ENCODE peak calls at places on chromosomes 13 and 19, in four cellular contexts. One of them, this sample, is unnamed.

GRCh38 chr13:88656751-88657150 is 985.6 kb downstream of the SLITRK5 start:
- DNase-seq in kidney tubule cell: no peak
- DNase-seq in stimulated activated naive B cell treated with anti-CD40 and anti-IgM and Interleukin-4, amounts not matched to agents 10 μg/mL and 1 μg/mL and 100 μg/mL, for 72 hours: no peak
- DNase-seq in stimulated activated CD8-positive, alpha-beta memory T cell treated with anti-CD3 and anti-CD28 coated beads, Interleukin-4, amount 100 ng/mL, for 1 hour: no peak
- DNase-seq in this sample: peak; percentile 63

GRCh38 chr19:38939957-38940356 is 9.2 kb downstream of the MRPS12 start:
- DNase-seq in stimulated activated CD8-positive, alpha-beta memory T cell treated with anti-CD3 and anti-CD28 coated beads, Interleukin-4, amount 100 ng/mL, for 1 hour: no peak
- DNase-seq in stimulated activated naive B cell treated with anti-CD40 and anti-IgM and Interleukin-4, amounts not matched to agents 10 μg/mL and 1 μg/mL and 100 μg/mL, for 72 hours: no peak
- DNase-seq in kidney tubule cell: no peak
- DNase-seq in this sample: no peak

GRCh38 chr19:32223595-32224370 is 121.6 kb upstream of the ZNF507 start:
- DNase-seq in kidney tubule cell: no peak
- DNase-seq in stimulated activated CD8-positive, alpha-beta memory T cell treated with anti-CD3 and anti-CD28 coated beads, Interleukin-4, amount 100 ng/mL, for 1 hour: no peak
- DNase-seq in stimulated activated naive B cell treated with anti-CD40 and anti-IgM and Interleukin-4, amounts not matched to agents 10 μg/mL and 1 μg/mL and 100 μg/mL, for 72 hours: no peak
- DNase-seq in this sample: no peak

GRCh38 chr19:51688665-51689571 is 4.2 kb upstream of the SPACA6 start:
- DNase-seq in kidney tubule cell: peak; percentile 95
- DNase-seq in stimulated activated CD8-positive, alpha-beta memory T cell treated with anti-CD3 and anti-CD28 coated beads, Interleukin-4, amount 100 ng/mL, for 1 hour: no peak
- DNase-seq in stimulated activated naive B cell treated with anti-CD40 and anti-IgM and Interleukin-4, amounts not matched to agents 10 μg/mL and 1 μg/mL and 100 μg/mL, for 72 hours: no peak
- DNase-seq in this sample: peak; percentile 97

GRCh38 chr13:32025730-32026129 is 5.8 kb upstream of the FRY start:
- DNase-seq in stimulated activated CD8-positive, alpha-beta memory T cell treated with anti-CD3 and anti-CD28 coated beads, Interleukin-4, amount 100 ng/mL, for 1 hour: no peak
- DNase-seq in stimulated activated naive B cell treated with anti-CD40 and anti-IgM and Interleukin-4, amounts not matched to agents 10 μg/mL and 1 μg/mL and 100 μg/mL, for 72 hours: no peak
- DNase-seq in kidney tubule cell: no peak
- DNase-seq in this sample: peak; percentile 95

GRCh38 chr13:24050292-24050711 is 110.2 kb upstream of the SPATA13 start:
- DNase-seq in stimulated activated CD8-positive, alpha-beta memory T cell treated with anti-CD3 and anti-CD28 coated beads, Interleukin-4, amount 100 ng/mL, for 1 hour: no peak
- DNase-seq in stimulated activated naive B cell treated with anti-CD40 and anti-IgM and Interleukin-4, amounts not matched to agents 10 μg/mL and 1 μg/mL and 100 μg/mL, for 72 hours: no peak
- DNase-seq in kidney tubule cell: peak; percentile 57
- DNase-seq in this sample: no peak

GRCh38 chr13:41693434-41693833 is 236.1 kb downstream of the RGCC start:
- DNase-seq in stimulated activated CD8-positive, alpha-beta memory T cell treated with anti-CD3 and anti-CD28 coated beads, Interleukin-4, amount 100 ng/mL, for 1 hour: no peak
- DNase-seq in stimulated activated naive B cell treated with anti-CD40 and anti-IgM and Interleukin-4, amounts not matched to agents 10 μg/mL and 1 μg/mL and 100 μg/mL, for 72 hours: no peak
- DNase-seq in kidney tubule cell: no peak
- DNase-seq in this sample: peak; percentile 21

GRCh38 chr13:24148414-24149305 is 11.9 kb upstream of the SPATA13 start:
- DNase-seq in kidney tubule cell: peak; percentile 99
- DNase-seq in stimulated activated CD8-positive, alpha-beta memory T cell treated with anti-CD3 and anti-CD28 coated beads, Interleukin-4, amount 100 ng/mL, for 1 hour: no peak
- DNase-seq in stimulated activated naive B cell treated with anti-CD40 and anti-IgM and Interleukin-4, amounts not matched to agents 10 μg/mL and 1 μg/mL and 100 μg/mL, for 72 hours: no peak
- DNase-seq in this sample: no peak

GRCh38 chr13:50082426-50083283 is 67.4 kb downstream of the KCNRG start:
- DNase-seq in stimulated activated naive B cell treated with anti-CD40 and anti-IgM and Interleukin-4, amounts not matched to agents 10 μg/mL and 1 μg/mL and 100 μg/mL, for 72 hours: peak; percentile 68
- DNase-seq in kidney tubule cell: peak; percentile 95
- DNase-seq in stimulated activated CD8-positive, alpha-beta memory T cell treated with anti-CD3 and anti-CD28 coated beads, Interleukin-4, amount 100 ng/mL, for 1 hour: peak; percentile 53
- DNase-seq in this sample: peak; percentile 94

GRCh38 chr13:44649118-44649455 is 73.0 kb upstream of the TSC22D1 start:
- DNase-seq in stimulated activated naive B cell treated with anti-CD40 and anti-IgM and Interleukin-4, amounts not matched to agents 10 μg/mL and 1 μg/mL and 100 μg/mL, for 72 hours: no peak
- DNase-seq in kidney tubule cell: no peak
- DNase-seq in stimulated activated CD8-positive, alpha-beta memory T cell treated with anti-CD3 and anti-CD28 coated beads, Interleukin-4, amount 100 ng/mL, for 1 hour: no peak
- DNase-seq in this sample: peak; percentile 24

GRCh38 chr13:44382635-44383145 is 9.1 kb downstream of the SERP2 start:
- DNase-seq in stimulated activated naive B cell treated with anti-CD40 and anti-IgM and Interleukin-4, amounts not matched to agents 10 μg/mL and 1 μg/mL and 100 μg/mL, for 72 hours: no peak
- DNase-seq in stimulated activated CD8-positive, alpha-beta memory T cell treated with anti-CD3 and anti-CD28 coated beads, Interleukin-4, amount 100 ng/mL, for 1 hour: no peak
- DNase-seq in kidney tubule cell: no peak
- DNase-seq in this sample: no peak

GRCh38 chr13:89052699-89053098 is 1381.5 kb downstream of the SLITRK5 start:
- DNase-seq in kidney tubule cell: peak; percentile 2
- DNase-seq in stimulated activated naive B cell treated with anti-CD40 and anti-IgM and Interleukin-4, amounts not matched to agents 10 μg/mL and 1 μg/mL and 100 μg/mL, for 72 hours: no peak
- DNase-seq in stimulated activated CD8-positive, alpha-beta memory T cell treated with anti-CD3 and anti-CD28 coated beads, Interleukin-4, amount 100 ng/mL, for 1 hour: no peak
- DNase-seq in this sample: no peak

GRCh38 chr19:2462635-2463421 is 6.1 kb upstream of the LMNB2 start:
- DNase-seq in kidney tubule cell: peak; percentile 91
- DNase-seq in stimulated activated CD8-positive, alpha-beta memory T cell treated with anti-CD3 and anti-CD28 coated beads, Interleukin-4, amount 100 ng/mL, for 1 hour: no peak
- DNase-seq in stimulated activated naive B cell treated with anti-CD40 and anti-IgM and Interleukin-4, amounts not matched to agents 10 μg/mL and 1 μg/mL and 100 μg/mL, for 72 hours: no peak
- DNase-seq in this sample: peak; percentile 97

GRCh38 chr19:1172353-1173159 is 1.5 kb downstream of the SBNO2 start:
- DNase-seq in kidney tubule cell: peak; percentile 80
- DNase-seq in stimulated activated CD8-positive, alpha-beta memory T cell treated with anti-CD3 and anti-CD28 coated beads, Interleukin-4, amount 100 ng/mL, for 1 hour: no peak
- DNase-seq in stimulated activated naive B cell treated with anti-CD40 and anti-IgM and Interleukin-4, amounts not matched to agents 10 μg/mL and 1 μg/mL and 100 μg/mL, for 72 hours: no peak
- DNase-seq in this sample: peak; percentile 23

GRCh38 chr13:104289400-104289799 is 1223.2 kb upstream of the SLC10A2 start:
- DNase-seq in stimulated activated CD8-positive, alpha-beta memory T cell treated with anti-CD3 and anti-CD28 coated beads, Interleukin-4, amount 100 ng/mL, for 1 hour: no peak
- DNase-seq in kidney tubule cell: peak; percentile 36
- DNase-seq in stimulated activated naive B cell treated with anti-CD40 and anti-IgM and Interleukin-4, amounts not matched to agents 10 μg/mL and 1 μg/mL and 100 μg/mL, for 72 hours: no peak
- DNase-seq in this sample: no peak

GRCh38 chr13:24127116-24127631 is 33.3 kb upstream of the SPATA13 start:
- DNase-seq in kidney tubule cell: no peak
- DNase-seq in stimulated activated CD8-positive, alpha-beta memory T cell treated with anti-CD3 and anti-CD28 coated beads, Interleukin-4, amount 100 ng/mL, for 1 hour: no peak
- DNase-seq in stimulated activated naive B cell treated with anti-CD40 and anti-IgM and Interleukin-4, amounts not matched to agents 10 μg/mL and 1 μg/mL and 100 μg/mL, for 72 hours: peak; percentile 25
- DNase-seq in this sample: peak; percentile 52

GRCh38 chr19:38298841-38299680 is 5.0 kb upstream of the C19orf33 start:
- DNase-seq in stimulated activated naive B cell treated with anti-CD40 and anti-IgM and Interleukin-4, amounts not matched to agents 10 μg/mL and 1 μg/mL and 100 μg/mL, for 72 hours: no peak
- DNase-seq in stimulated activated CD8-positive, alpha-beta memory T cell treated with anti-CD3 and anti-CD28 coated beads, Interleukin-4, amount 100 ng/mL, for 1 hour: no peak
- DNase-seq in kidney tubule cell: peak; percentile 75
- DNase-seq in this sample: peak; percentile 52

GRCh38 chr13:107681611-107682010 is 533.7 kb downstream of the LIG4 start:
- DNase-seq in stimulated activated naive B cell treated with anti-CD40 and anti-IgM and Interleukin-4, amounts not matched to agents 10 μg/mL and 1 μg/mL and 100 μg/mL, for 72 hours: no peak
- DNase-seq in stimulated activated CD8-positive, alpha-beta memory T cell treated with anti-CD3 and anti-CD28 coated beads, Interleukin-4, amount 100 ng/mL, for 1 hour: no peak
- DNase-seq in kidney tubule cell: no peak
- DNase-seq in this sample: no peak

GRCh38 chr13:60379837-60380236 is 17.2 kb upstream of the TDRD3 start:
- DNase-seq in kidney tubule cell: peak; percentile 34
- DNase-seq in stimulated activated CD8-positive, alpha-beta memory T cell treated with anti-CD3 and anti-CD28 coated beads, Interleukin-4, amount 100 ng/mL, for 1 hour: no peak
- DNase-seq in stimulated activated naive B cell treated with anti-CD40 and anti-IgM and Interleukin-4, amounts not matched to agents 10 μg/mL and 1 μg/mL and 100 μg/mL, for 72 hours: no peak
- DNase-seq in this sample: peak; percentile 85

GRCh38 chr13:19674898-19675297 is 41.4 kb downstream of the MPHOSPH8 start:
- DNase-seq in stimulated activated naive B cell treated with anti-CD40 and anti-IgM and Interleukin-4, amounts not matched to agents 10 μg/mL and 1 μg/mL and 100 μg/mL, for 72 hours: no peak
- DNase-seq in kidney tubule cell: no peak
- DNase-seq in stimulated activated CD8-positive, alpha-beta memory T cell treated with anti-CD3 and anti-CD28 coated beads, Interleukin-4, amount 100 ng/mL, for 1 hour: no peak
- DNase-seq in this sample: no peak

GRCh38 chr19:51339313-51339686 is 2.6 kb downstream of the VSIG10L start:
- DNase-seq in kidney tubule cell: no peak
- DNase-seq in stimulated activated naive B cell treated with anti-CD40 and anti-IgM and Interleukin-4, amounts not matched to agents 10 μg/mL and 1 μg/mL and 100 μg/mL, for 72 hours: no peak
- DNase-seq in stimulated activated CD8-positive, alpha-beta memory T cell treated with anti-CD3 and anti-CD28 coated beads, Interleukin-4, amount 100 ng/mL, for 1 hour: no peak
- DNase-seq in this sample: no peak

GRCh38 chr19:43667524-43668405 is 2.2 kb downstream of the PLAUR start:
- DNase-seq in kidney tubule cell: no peak
- DNase-seq in stimulated activated CD8-positive, alpha-beta memory T cell treated with anti-CD3 and anti-CD28 coated beads, Interleukin-4, amount 100 ng/mL, for 1 hour: no peak
- DNase-seq in stimulated activated naive B cell treated with anti-CD40 and anti-IgM and Interleukin-4, amounts not matched to agents 10 μg/mL and 1 μg/mL and 100 μg/mL, for 72 hours: peak; percentile 1
- DNase-seq in this sample: peak; percentile 87

GRCh38 chr13:33644607-33645543 is 173.1 kb upstream of the RFC3 start:
- DNase-seq in kidney tubule cell: peak; percentile 23
- DNase-seq in stimulated activated CD8-positive, alpha-beta memory T cell treated with anti-CD3 and anti-CD28 coated beads, Interleukin-4, amount 100 ng/mL, for 1 hour: no peak
- DNase-seq in stimulated activated naive B cell treated with anti-CD40 and anti-IgM and Interleukin-4, amounts not matched to agents 10 μg/mL and 1 μg/mL and 100 μg/mL, for 72 hours: no peak
- DNase-seq in this sample: peak; percentile 37

GRCh38 chr13:111344471-111345191 is 24.2 kb downstream of the TEX29 start:
- DNase-seq in kidney tubule cell: no peak
- DNase-seq in stimulated activated naive B cell treated with anti-CD40 and anti-IgM and Interleukin-4, amounts not matched to agents 10 μg/mL and 1 μg/mL and 100 μg/mL, for 72 hours: no peak
- DNase-seq in stimulated activated CD8-positive, alpha-beta memory T cell treated with anti-CD3 and anti-CD28 coated beads, Interleukin-4, amount 100 ng/mL, for 1 hour: no peak
- DNase-seq in this sample: peak; percentile 91

GRCh38 chr13:43444085-43444484 is 342.7 kb downstream of the ENOX1 start:
- DNase-seq in kidney tubule cell: peak; percentile 11
- DNase-seq in stimulated activated naive B cell treated with anti-CD40 and anti-IgM and Interleukin-4, amounts not matched to agents 10 μg/mL and 1 μg/mL and 100 μg/mL, for 72 hours: no peak
- DNase-seq in stimulated activated CD8-positive, alpha-beta memory T cell treated with anti-CD3 and anti-CD28 coated beads, Interleukin-4, amount 100 ng/mL, for 1 hour: no peak
- DNase-seq in this sample: no peak

GRCh38 chr19:49231804-49232203 is 74.2 kb downstream of the TRPM4 start:
- DNase-seq in stimulated activated CD8-positive, alpha-beta memory T cell treated with anti-CD3 and anti-CD28 coated beads, Interleukin-4, amount 100 ng/mL, for 1 hour: no peak
- DNase-seq in kidney tubule cell: no peak
- DNase-seq in stimulated activated naive B cell treated with anti-CD40 and anti-IgM and Interleukin-4, amounts not matched to agents 10 μg/mL and 1 μg/mL and 100 μg/mL, for 72 hours: peak; percentile 47
- DNase-seq in this sample: no peak

GRCh38 chr13:28204690-28205443 is 66.5 kb downstream of the PAN3 start:
- DNase-seq in kidney tubule cell: no peak
- DNase-seq in stimulated activated CD8-positive, alpha-beta memory T cell treated with anti-CD3 and anti-CD28 coated beads, Interleukin-4, amount 100 ng/mL, for 1 hour: no peak
- DNase-seq in stimulated activated naive B cell treated with anti-CD40 and anti-IgM and Interleukin-4, amounts not matched to agents 10 μg/mL and 1 μg/mL and 100 μg/mL, for 72 hours: peak; percentile 6
- DNase-seq in this sample: no peak

GRCh38 chr13:77729502-77730221 is 32.2 kb downstream of the SLAIN1 start:
- DNase-seq in stimulated activated CD8-positive, alpha-beta memory T cell treated with anti-CD3 and anti-CD28 coated beads, Interleukin-4, amount 100 ng/mL, for 1 hour: no peak
- DNase-seq in kidney tubule cell: no peak
- DNase-seq in stimulated activated naive B cell treated with anti-CD40 and anti-IgM and Interleukin-4, amounts not matched to agents 10 μg/mL and 1 μg/mL and 100 μg/mL, for 72 hours: no peak
- DNase-seq in this sample: peak; percentile 14

GRCh38 chr19:48784527-48784926 is 26.3 kb downstream of the BCAT2 start:
- DNase-seq in stimulated activated naive B cell treated with anti-CD40 and anti-IgM and Interleukin-4, amounts not matched to agents 10 μg/mL and 1 μg/mL and 100 μg/mL, for 72 hours: no peak
- DNase-seq in stimulated activated CD8-positive, alpha-beta memory T cell treated with anti-CD3 and anti-CD28 coated beads, Interleukin-4, amount 100 ng/mL, for 1 hour: no peak
- DNase-seq in kidney tubule cell: no peak
- DNase-seq in this sample: peak; percentile 50

GRCh38 chr13:32255744-32256120 is 59.4 kb downstream of the ZAR1L start:
- DNase-seq in stimulated activated naive B cell treated with anti-CD40 and anti-IgM and Interleukin-4, amounts not matched to agents 10 μg/mL and 1 μg/mL and 100 μg/mL, for 72 hours: no peak
- DNase-seq in stimulated activated CD8-positive, alpha-beta memory T cell treated with anti-CD3 and anti-CD28 coated beads, Interleukin-4, amount 100 ng/mL, for 1 hour: no peak
- DNase-seq in kidney tubule cell: no peak
- DNase-seq in this sample: peak; percentile 5

GRCh38 chr19:21581646-21582045 is 76.2 kb downstream of the ZNF429 start:
- DNase-seq in kidney tubule cell: no peak
- DNase-seq in stimulated activated CD8-positive, alpha-beta memory T cell treated with anti-CD3 and anti-CD28 coated beads, Interleukin-4, amount 100 ng/mL, for 1 hour: no peak
- DNase-seq in stimulated activated naive B cell treated with anti-CD40 and anti-IgM and Interleukin-4, amounts not matched to agents 10 μg/mL and 1 μg/mL and 100 μg/mL, for 72 hours: no peak
- DNase-seq in this sample: peak; percentile 22

GRCh38 chr19:42380155-42380554 is 9.9 kb downstream of the CNFN start:
- DNase-seq in stimulated activated CD8-positive, alpha-beta memory T cell treated with anti-CD3 and anti-CD28 coated beads, Interleukin-4, amount 100 ng/mL, for 1 hour: no peak
- DNase-seq in kidney tubule cell: no peak
- DNase-seq in stimulated activated naive B cell treated with anti-CD40 and anti-IgM and Interleukin-4, amounts not matched to agents 10 μg/mL and 1 μg/mL and 100 μg/mL, for 72 hours: no peak
- DNase-seq in this sample: peak; percentile 42

This sample was measured in NCI-H69.